ENCODE peak calls at places on chromosomes 4 and X, in eight cellular contexts. G is A549, B is thoracic aorta, M is mammary epithelial cell, L is stomach, R is cardiac muscle cell, X is PC-9, C is AG09309. W is an unnamed sample.

GRCh38 chrX:68203656-68204055 is 229.6 kb downstream of the OPHN1 start:
- DNase-seq in G (no peak), B (no peak), M (no peak), L (no peak), R (no peak), X (no peak), C (no peak), W (no peak)

GRCh38 chrX:80879916-80880315 is 70.2 kb upstream of the BRWD3 start:
- DNase-seq in G (no peak), B (no peak), M (peak), L (no peak), R (no peak), X (no peak), C (peak), W (no peak)

GRCh38 chr4:138051157-138051556 is 191.0 kb downstream of the SLC7A11 start:
- DNase-seq in G (no peak), B (no peak), M (no peak), L (no peak), R (no peak), X (no peak), C (no peak), W (peak)

GRCh38 chr4:56757821-56758400 is 63.6 kb downstream of the SPINK2 start:
- DNase-seq in G (peak), B (peak), M (no peak), L (peak), R (peak), X (peak), C (peak), W (peak)

GRCh38 chrX:79095441-79096338 is 48.8 kb upstream of the GPR174 start:
- DNase-seq in G (no peak), B (no peak), M (no peak), L (no peak), R (no peak), X (no peak), C (no peak), W (no peak)

GRCh38 chr4:1771555-1772305 is 21.4 kb upstream of the FGFR3 start:
- DNase-seq in G (no peak), B (no peak), M (no peak), L (no peak), R (no peak), X (no peak), C (no peak), W (no peak)

GRCh38 chrX:13716905-13717304 is 17.5 kb downstream of the TRAPPC2 start:
- DNase-seq in G (no peak), B (no peak), M (no peak), L (no peak), R (no peak), X (no peak), C (no peak), W (no peak)

GRCh38 chr4:95095352-95095974 is 337.7 kb downstream of the BMPR1B start:
- DNase-seq in G (no peak), B (no peak), M (peak), L (no peak), R (peak), X (peak), C (peak), W (peak)

GRCh38 chrX:129831486-129831885 is 12.2 kb downstream of the ZDHHC9 start:
- DNase-seq in G (no peak), B (no peak), M (no peak), L (no peak), R (no peak), X (no peak), C (no peak), W (no peak)

GRCh38 chr4:72300126-72300525 is 268.3 kb downstream of the NPFFR2 start:
- DNase-seq in G (no peak), B (no peak), M (no peak), L (no peak), R (no peak), X (no peak), C (no peak), W (no peak)

GRCh38 chr4:156255608-156256007 is 301.9 kb upstream of the CTSO start:
- DNase-seq in G (no peak), B (no peak), M (no peak), L (no peak), R (no peak), X (no peak), C (no peak), W (no peak)

GRCh38 chr4:27148211-27148895 is 287.7 kb downstream of the STIM2 start:
- DNase-seq in G (no peak), B (no peak), M (no peak), L (no peak), R (no peak), X (no peak), C (no peak), W (peak)

GRCh38 chrX:15645266-15645665 is 19.3 kb downstream of the CLTRN start:
- DNase-seq in G (no peak), B (no peak), M (no peak), L (no peak), R (no peak), X (no peak), C (no peak), W (no peak)

GRCh38 chrX:96211953-96212352 is 472.7 kb upstream of the DIAPH2 start:
- DNase-seq in G (no peak), B (no peak), M (no peak), L (no peak), R (no peak), X (no peak), C (no peak), W (no peak)

GRCh38 chrX:149372861-149373260 is 132.2 kb downstream of the IDS start:
- DNase-seq in G (no peak), B (no peak), M (peak), L (no peak), R (no peak), X (peak), C (no peak), W (peak)

GRCh38 chr4:46946914-46947313 is 37.9 kb upstream of the COX7B2 start:
- DNase-seq in G (no peak), B (no peak), M (no peak), L (no peak), R (peak), X (no peak), C (no peak), W (peak)

GRCh38 chr4:170009291-170009690 is 16.9 kb downstream of the MFAP3L start:
- DNase-seq in G (no peak), B (no peak), M (no peak), L (no peak), R (no peak), X (no peak), C (no peak), W (no peak)

GRCh38 chr4:170005472-170005871 is 20.7 kb downstream of the MFAP3L start:
- DNase-seq in G (no peak), B (no peak), M (no peak), L (no peak), R (no peak), X (no peak), C (no peak), W (no peak)

GRCh38 chr4:170007113-170007512 is 19.1 kb downstream of the MFAP3L start:
- DNase-seq in G (no peak), B (no peak), M (no peak), L (no peak), R (no peak), X (no peak), C (no peak), W (no peak)

GRCh38 chr4:170008801-170009200 is 17.4 kb downstream of the MFAP3L start:
- DNase-seq in G (no peak), B (no peak), M (no peak), L (no peak), R (no peak), X (no peak), C (no peak), W (no peak)

GRCh38 chr4:170008376-170008775 is 17.8 kb downstream of the MFAP3L start:
- DNase-seq in G (peak), B (no peak), M (peak), L (no peak), R (no peak), X (peak), C (no peak), W (no peak)
- TF ChIP-seq CTCF in G (no peak), B (no peak), M (peak), L (no peak), R (no peak), X (no peak), C (no peak), W (no peak)

DNA sequence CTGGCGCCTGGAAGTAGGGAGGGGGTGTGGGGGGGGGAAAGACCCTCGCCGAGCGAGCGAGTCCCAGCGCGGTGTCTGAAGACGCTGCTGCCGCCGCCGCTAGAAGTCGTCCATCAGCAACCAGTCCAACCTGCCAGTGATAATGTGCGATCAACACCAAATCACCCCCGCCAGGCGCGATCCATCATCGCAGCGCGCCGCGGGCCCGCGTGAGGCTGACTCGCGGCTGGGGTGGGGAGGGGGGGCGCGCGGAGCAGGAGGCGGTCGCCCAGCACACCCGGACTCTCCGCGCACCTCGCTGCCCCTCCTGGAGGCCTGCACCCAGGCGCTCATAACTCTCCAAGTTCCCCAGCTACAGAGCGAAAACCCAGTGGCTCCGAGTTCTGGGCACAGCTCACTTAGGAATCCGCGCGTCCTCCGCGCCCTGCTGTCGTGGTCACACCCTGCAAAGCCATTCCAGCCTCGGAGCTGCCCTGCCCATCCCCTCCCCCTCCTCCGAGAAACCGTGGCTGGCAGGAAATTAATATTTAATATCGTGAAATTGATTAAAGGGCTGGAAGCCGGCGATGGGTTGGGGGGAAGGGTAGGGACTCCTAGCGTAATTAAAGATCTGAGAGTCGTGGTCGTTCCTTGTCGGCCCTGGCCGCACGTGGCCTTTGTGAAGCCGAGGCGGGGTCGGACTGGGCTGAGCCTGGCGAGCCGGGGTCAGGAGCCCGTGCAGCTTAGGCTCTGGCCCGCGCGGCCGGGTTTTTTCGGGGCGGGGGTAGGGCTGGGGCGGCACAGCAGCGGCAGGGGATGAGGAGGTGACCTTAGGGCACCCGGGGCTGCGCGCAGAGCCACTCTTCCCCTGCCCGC is 58.1 kb upstream of the BCOR start:
- DNase-seq in G (peak), B (no peak), M (no peak), L (no peak), R (no peak), X (no peak), C (no peak), W (no peak)
- H3K4me3 ChIP-seq in G (peak), B (peak), M (no peak), L (peak), R (peak), X (peak), C (no peak), W (no peak)

GRCh38 chr4:113878718-113879117 is 100.7 kb downstream of the ARSJ start:
- DNase-seq in G (no peak), B (no peak), M (peak), L (no peak), R (peak), X (no peak), C (no peak), W (peak)
- TF ChIP-seq CTCF in G (peak), B (no peak), M (no peak), L (no peak), R (peak), X (no peak), C (peak), W (peak)

DNA sequence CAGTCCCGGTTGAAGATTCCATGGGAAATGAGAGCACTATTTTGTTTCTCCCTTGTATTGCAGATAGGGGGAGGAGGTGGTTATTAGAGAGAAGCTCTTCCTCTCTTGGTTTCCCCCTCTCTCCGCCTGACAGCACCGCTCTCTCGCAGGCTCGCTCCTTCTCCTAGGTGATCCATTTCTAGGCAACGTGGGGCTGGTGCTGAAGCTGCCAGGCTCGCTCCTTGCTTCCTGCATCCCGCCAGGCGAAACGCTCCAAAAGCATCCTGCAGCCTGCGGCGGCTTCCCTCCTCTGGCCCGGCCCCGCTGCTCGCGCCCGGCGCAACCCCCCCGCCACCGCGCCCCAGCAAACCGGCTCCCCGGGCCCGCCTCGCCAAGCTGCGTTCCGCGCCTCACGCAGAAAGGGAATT is at the start of gene GRID2:
- DNase-seq in G (peak), B (no peak), M (peak), L (no peak), R (peak), X (peak), C (no peak), W (no peak)
- H3K4me3 ChIP-seq in G (peak), B (peak), M (no peak), L (peak), R (peak), X (no peak), C (no peak), W (no peak)

GRCh38 chr4:39410415-39410814 is 3.7 kb downstream of the KLB start:
- DNase-seq in G (no peak), B (no peak), M (no peak), L (no peak), R (peak), X (no peak), C (no peak), W (peak)
- TF ChIP-seq CTCF in G (peak), B (no peak), M (no peak), L (no peak), R (peak), X (no peak), C (peak), W (peak)

GRCh38 chr4:41982716-41983115 is 1.2 kb downstream of the DCAF4L1 start:
- DNase-seq in G (no peak), B (no peak), M (no peak), L (no peak), R (no peak), X (no peak), C (no peak), W (no peak)

GRCh38 chr4:41981456-41981855 is at the start of gene DCAF4L1:
- DNase-seq in G (no peak), B (no peak), M (no peak), L (no peak), R (no peak), X (no peak), C (no peak), W (no peak)

GRCh38 chr4:41990029-41990382 is 324 bp upstream of the SLC30A9 start:
- DNase-seq in G (peak), B (no peak), M (no peak), L (no peak), R (peak), X (no peak), C (no peak), W (no peak)

GRCh38 chr4:41990383-41991111 is at the start of gene SLC30A9:
- DNase-seq in G (peak), B (peak), M (peak), L (peak), R (peak), X (peak), C (peak), W (peak)

GRCh38 chr4:41985151-41985550 is 3.6 kb downstream of the DCAF4L1 start:
- DNase-seq in G (no peak), B (no peak), M (no peak), L (no peak), R (no peak), X (no peak), C (no peak), W (no peak)
- H3K4me3 ChIP-seq in G (no peak), B (no peak), M (no peak), L (no peak), R (no peak), X (no peak), C (no peak), W (no peak)

GRCh38 chr4:168353746-168354145 is 35.2 kb upstream of the DDX60 start:
- DNase-seq in G (no peak), B (no peak), M (peak), L (no peak), R (no peak), X (no peak), C (no peak), W (no peak)
- TF ChIP-seq CTCF in G (no peak), B (no peak), M (no peak), L (no peak), R (no peak), X (no peak), C (no peak), W (no peak)

DNA sequence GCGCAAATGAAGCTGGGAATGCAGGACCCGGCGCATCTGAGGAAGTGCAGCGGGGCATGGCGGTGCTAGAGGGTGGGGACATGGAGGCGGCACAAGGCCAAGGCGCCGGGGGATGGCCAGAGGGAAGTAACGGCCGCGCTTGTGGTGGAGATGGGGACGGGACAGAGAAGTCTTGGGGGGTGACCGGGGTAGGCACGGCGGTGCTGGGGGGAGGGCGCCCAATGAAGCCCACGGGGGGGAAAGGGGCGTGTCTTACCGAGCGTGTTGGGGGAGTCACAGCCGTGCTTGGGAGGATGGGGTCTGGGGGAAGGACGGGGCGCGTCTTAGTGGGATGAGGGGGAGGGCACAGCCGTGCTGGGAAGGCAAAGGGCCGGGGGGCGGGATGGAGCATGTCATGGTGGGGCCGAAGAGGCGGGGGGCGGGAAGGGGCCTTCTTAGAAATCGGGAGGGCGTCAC is 984 bp downstream of the ARSD start:
- DNase-seq in G (peak), B (peak), M (no peak), L (peak), R (peak), X (no peak), C (no peak), W (no peak)
- H3K4me3 ChIP-seq in G (peak), B (peak), M (peak), L (peak), R (peak), X (no peak), C (peak), W (peak)

W was measured in fibroblast of mammary gland.